ENCODE peak calls at places on chromosomes 2 and 18, in six cellular contexts. K, C, N, B, L and J are unnamed samples.
A peak's percentile ranks its signal among the peaks of the same experiment; 100 is the strongest.

GRCh38 chr2:203871371-203871983 is 3.9 kb downstream of the CTLA4 start:
- DNase-seq in K (no peak), C (no peak), N (no peak), B (no peak), L (peak; percentile 57), J (no peak)

GRCh38 chr2:184308706-184309105 is 289.6 kb upstream of the ZNF804A start:
- DNase-seq in K (no peak), C (no peak), N (no peak), B (no peak), L (no peak), J (no peak)

GRCh38 chr2:130767408-130767775 is 12.1 kb downstream of the AMER3 start:
- DNase-seq in K (no peak), C (no peak), N (no peak), B (no peak), L (no peak), J (peak; percentile 31)

GRCh38 chr2:183078163-183078466 is 432 bp upstream of the DUSP19 start:
- DNase-seq in K (no peak), C (no peak), N (peak; percentile 41), B (no peak), L (no peak), J (peak; percentile 76)

GRCh38 chr18:1604751-1605150 is 700.1 kb downstream of the ADCYAP1 start:
- DNase-seq in K (no peak), C (no peak), N (no peak), B (no peak), L (no peak), J (no peak)

GRCh38 chr2:156309106-156309505 is 23.4 kb downstream of the NR4A2 start:
- DNase-seq in K (no peak), C (no peak), N (no peak), B (no peak), L (no peak), J (no peak)

GRCh38 chr2:1937066-1937465 is 192.8 kb upstream of the PXDN start:
- DNase-seq in K (no peak), C (no peak), N (no peak), B (no peak), L (no peak), J (no peak)

GRCh38 chr2:142220239-142220638 is 89.4 kb upstream of the LRP1B start:
- DNase-seq in K (no peak), C (no peak), N (no peak), B (no peak), L (no peak), J (no peak)

GRCh38 chr2:119251652-119252051 is 28.0 kb downstream of the STEAP3 start:
- DNase-seq in K (no peak), C (no peak), N (no peak), B (no peak), L (no peak), J (no peak)

GRCh38 chr2:121346886-121347285 is 61.9 kb upstream of the TFCP2L1 start:
- DNase-seq in K (no peak), C (no peak), N (no peak), B (no peak), L (no peak), J (no peak)

GRCh38 chr2:172253190-172254052 is 150.7 kb upstream of the DLX2 start:
- DNase-seq in K (peak; percentile 81), C (no peak), N (peak; percentile 89), B (no peak), L (peak; percentile 45), J (no peak)

GRCh38 chr2:23926289-23926749 is 604 bp downstream of the ATAD2B start:
- DNase-seq in K (peak; percentile 41), C (no peak), N (peak; percentile 32), B (no peak), L (peak; percentile 50), J (peak; percentile 91)

GRCh38 chr2:64825831-64826496 is 163.2 kb upstream of the SLC1A4 start:
- DNase-seq in K (no peak), C (no peak), N (no peak), B (no peak), L (no peak), J (no peak)

GRCh38 chr18:47595816-47596501 is 334.5 kb downstream of the SMAD2 start:
- DNase-seq in K (peak; percentile 6), C (no peak), N (peak; percentile 5), B (no peak), L (peak; percentile 23), J (no peak)

GRCh38 chr2:133504566-133505505 is 63.4 kb downstream of the NCKAP5 start:
- DNase-seq in K (peak; percentile 72), C (no peak), N (peak; percentile 15), B (peak; percentile 21), L (no peak), J (no peak)